ENCODE peak calls at places on chromosomes 5 and 9, in five cellular contexts. One of them, this sample, is unnamed.

GRCh38 chr9:130332384-130332926 is 66.9 kb downstream of the HMCN2 start:
- DNase-seq in coronary artery: no peak
- DNase-seq in CD8-positive, alpha-beta T cell: no peak
- DNase-seq in PC-3: no peak
- DNase-seq in IMR-90: no peak
- DNase-seq in this sample: no peak

GRCh38 chr5:1498623-1499416 is 24.9 kb downstream of the LPCAT1 start:
- DNase-seq in coronary artery: no peak
- DNase-seq in CD8-positive, alpha-beta T cell: no peak
- DNase-seq in PC-3: no peak
- DNase-seq in IMR-90: no peak
- DNase-seq in this sample: no peak

GRCh38 chr9:34032631-34033030 is 16.1 kb downstream of the UBAP2 start:
- DNase-seq in coronary artery: no peak
- DNase-seq in CD8-positive, alpha-beta T cell: no peak
- DNase-seq in PC-3: no peak
- DNase-seq in IMR-90: no peak
- DNase-seq in this sample: no peak

GRCh38 chr5:60036539-60036938 is 143.0 kb upstream of the PDE4D start:
- DNase-seq in coronary artery: no peak
- DNase-seq in CD8-positive, alpha-beta T cell: no peak
- DNase-seq in PC-3: no peak
- DNase-seq in IMR-90: no peak
- DNase-seq in this sample: no peak

GRCh38 chr9:76592105-76593010 is 133.4 kb downstream of the GCNT1 start:
- DNase-seq in coronary artery: no peak
- DNase-seq in CD8-positive, alpha-beta T cell: no peak
- DNase-seq in PC-3: no peak
- DNase-seq in IMR-90: no peak
- DNase-seq in this sample: no peak

GRCh38 chr5:159951387-159951786 is 35.1 kb downstream of the ADRA1B start:
- DNase-seq in coronary artery: no peak
- DNase-seq in CD8-positive, alpha-beta T cell: no peak
- DNase-seq in PC-3: no peak
- DNase-seq in IMR-90: peak; percentile 27
- DNase-seq in this sample: no peak

GRCh38 chr9:134899168-134899567 is 18.5 kb downstream of the FCN1 start:
- DNase-seq in coronary artery: no peak
- DNase-seq in CD8-positive, alpha-beta T cell: no peak
- DNase-seq in PC-3: no peak
- DNase-seq in IMR-90: no peak
- DNase-seq in this sample: no peak

GRCh38 chr5:108276187-108276586 is 105.7 kb downstream of the FBXL17 start:
- DNase-seq in coronary artery: no peak
- DNase-seq in CD8-positive, alpha-beta T cell: no peak
- DNase-seq in PC-3: no peak
- DNase-seq in IMR-90: no peak
- DNase-seq in this sample: no peak

GRCh38 chr5:168734657-168735344 is 155.6 kb upstream of the PANK3 start:
- DNase-seq in coronary artery: peak; percentile 91
- DNase-seq in CD8-positive, alpha-beta T cell: no peak
- DNase-seq in PC-3: no peak
- DNase-seq in IMR-90: peak; percentile 11
- DNase-seq in this sample: no peak

GRCh38 chr9:69527454-69527853 is 144.7 kb downstream of the APBA1 start:
- DNase-seq in coronary artery: no peak
- DNase-seq in CD8-positive, alpha-beta T cell: no peak
- DNase-seq in PC-3: no peak
- DNase-seq in IMR-90: no peak
- DNase-seq in this sample: no peak

GRCh38 chr9:96379461-96379860 is 4.0 kb downstream of the SLC35D2 start:
- DNase-seq in coronary artery: no peak
- DNase-seq in CD8-positive, alpha-beta T cell: no peak
- DNase-seq in PC-3: no peak
- DNase-seq in IMR-90: peak; percentile 86
- DNase-seq in this sample: no peak

GRCh38 chr9:29203216-29203930 is 1630.1 kb upstream of the C9orf72 start:
- DNase-seq in coronary artery: no peak
- DNase-seq in CD8-positive, alpha-beta T cell: no peak
- DNase-seq in PC-3: peak; percentile 44
- DNase-seq in IMR-90: no peak
- DNase-seq in this sample: no peak

GRCh38 chr9:22469928-22470544 is 23.4 kb downstream of the DMRTA1 start:
- DNase-seq in coronary artery: no peak
- DNase-seq in CD8-positive, alpha-beta T cell: no peak
- DNase-seq in PC-3: peak; percentile 86
- DNase-seq in IMR-90: peak; percentile 13
- DNase-seq in this sample: no peak

GRCh38 chr5:127536687-127537086 is 19.2 kb downstream of the PRRC1 start:
- DNase-seq in coronary artery: no peak
- DNase-seq in CD8-positive, alpha-beta T cell: no peak
- DNase-seq in PC-3: peak; percentile 25
- DNase-seq in IMR-90: peak; percentile 8
- DNase-seq in this sample: no peak

GRCh38 chr9:108933231-108933630 is 693 bp downstream of the ELP1 start:
- DNase-seq in coronary artery: no peak
- DNase-seq in CD8-positive, alpha-beta T cell: no peak
- DNase-seq in PC-3: no peak
- DNase-seq in IMR-90: peak; percentile 40
- DNase-seq in this sample: no peak

GRCh38 chr9:22097712-22098111 is 88.6 kb upstream of the CDKN2B start:
- DNase-seq in coronary artery: no peak
- DNase-seq in CD8-positive, alpha-beta T cell: no peak
- DNase-seq in PC-3: peak; percentile 30
- DNase-seq in IMR-90: peak; percentile 88
- DNase-seq in this sample: no peak

GRCh38 chr5:132268698-132269551 is 11.4 kb downstream of the PDLIM4 start:
- DNase-seq in coronary artery: peak; percentile 75
- DNase-seq in CD8-positive, alpha-beta T cell: no peak
- DNase-seq in PC-3: no peak
- DNase-seq in IMR-90: peak; percentile 76
- DNase-seq in this sample: peak; percentile 59

GRCh38 chr5:173774212-173774850 is 113.8 kb upstream of the CPEB4 start:
- DNase-seq in coronary artery: no peak
- DNase-seq in CD8-positive, alpha-beta T cell: no peak
- DNase-seq in PC-3: no peak
- DNase-seq in IMR-90: no peak
- DNase-seq in this sample: no peak

GRCh38 chr5:142293486-142293885 is 31.3 kb downstream of the SPRY4 start:
- DNase-seq in coronary artery: no peak
- DNase-seq in CD8-positive, alpha-beta T cell: no peak
- DNase-seq in PC-3: peak; percentile 47
- DNase-seq in IMR-90: peak; percentile 71
- DNase-seq in this sample: no peak

GRCh38 chr5:101843055-101843454 is 453.0 kb downstream of the SLCO4C1 start:
- DNase-seq in coronary artery: no peak
- DNase-seq in CD8-positive, alpha-beta T cell: no peak
- DNase-seq in PC-3: no peak
- DNase-seq in IMR-90: no peak
- DNase-seq in this sample: no peak

GRCh38 chr5:994821-995220 is 13.8 kb upstream of the NKD2 start:
- DNase-seq in coronary artery: no peak
- DNase-seq in CD8-positive, alpha-beta T cell: no peak
- DNase-seq in PC-3: no peak
- DNase-seq in IMR-90: no peak
- DNase-seq in this sample: peak; percentile 46

GRCh38 chr5:154110781-154111180 is 72.0 kb downstream of the MFAP3 start:
- DNase-seq in coronary artery: no peak
- DNase-seq in CD8-positive, alpha-beta T cell: no peak
- DNase-seq in PC-3: peak; percentile 61
- DNase-seq in IMR-90: peak; percentile 33
- DNase-seq in this sample: no peak

GRCh38 chr9:120366646-120367019 is 213.3 kb downstream of the CDK5RAP2 start:
- DNase-seq in coronary artery: no peak
- DNase-seq in CD8-positive, alpha-beta T cell: no peak
- DNase-seq in PC-3: peak; percentile 76
- DNase-seq in IMR-90: peak; percentile 91
- DNase-seq in this sample: peak; percentile 32

GRCh38 chr9:99353408-99353807 is 131.3 kb downstream of the SEC61B start:
- DNase-seq in coronary artery: no peak
- DNase-seq in CD8-positive, alpha-beta T cell: no peak
- DNase-seq in PC-3: peak; percentile 40
- DNase-seq in IMR-90: peak; percentile 98
- DNase-seq in this sample: no peak

GRCh38 chr5:18270635-18271338 is 636.5 kb downstream of the TAF11L14 start:
- DNase-seq in coronary artery: no peak
- DNase-seq in CD8-positive, alpha-beta T cell: no peak
- DNase-seq in PC-3: peak; percentile 23
- DNase-seq in IMR-90: no peak
- DNase-seq in this sample: no peak
- TF ChIP-seq CTCF in coronary artery: no peak
- TF ChIP-seq CTCF in CD8-positive, alpha-beta T cell: no peak
- TF ChIP-seq CTCF in PC-3: no peak
- TF ChIP-seq CTCF in IMR-90: no peak
- TF ChIP-seq CTCF in this sample: no peak

GRCh38 chr5:134247411-134247810 is 21.5 kb upstream of the PPP2CA start:
- DNase-seq in coronary artery: no peak
- DNase-seq in CD8-positive, alpha-beta T cell: no peak
- DNase-seq in PC-3: peak; percentile 91
- DNase-seq in IMR-90: peak; percentile 96
- DNase-seq in this sample: no peak
- H3K27ac ChIP-seq in coronary artery: no peak overlapping the region
- H3K27ac ChIP-seq in CD8-positive, alpha-beta T cell: no peak overlapping the region
- H3K27ac ChIP-seq in PC-3: peak overlapping the region; percentile 87
- H3K27ac ChIP-seq in IMR-90: no peak overlapping the region
- H3K27ac ChIP-seq in this sample: no peak overlapping the region

GRCh38 chr5:129461816-129462396 is 1.8 kb downstream of the ADAMTS19 start:
- DNase-seq in coronary artery: no peak
- DNase-seq in CD8-positive, alpha-beta T cell: no peak
- DNase-seq in PC-3: no peak
- DNase-seq in IMR-90: no peak
- DNase-seq in this sample: no peak

GRCh38 chr5:129459485-129460120 is 495 bp upstream of the ADAMTS19 start:
- DNase-seq in coronary artery: no peak
- DNase-seq in CD8-positive, alpha-beta T cell: no peak
- DNase-seq in PC-3: no peak
- DNase-seq in IMR-90: peak; percentile 4
- DNase-seq in this sample: no peak

GRCh38 chr5:129460121-129460950 is at the start of gene ADAMTS19:
- DNase-seq in coronary artery: no peak
- DNase-seq in CD8-positive, alpha-beta T cell: no peak
- DNase-seq in PC-3: peak; percentile 21
- DNase-seq in IMR-90: peak; percentile 21
- DNase-seq in this sample: peak; percentile 81

GRCh38 chr5:129465945-129466344 is 5.8 kb downstream of the ADAMTS19 start:
- DNase-seq in coronary artery: no peak
- DNase-seq in CD8-positive, alpha-beta T cell: no peak
- DNase-seq in PC-3: no peak
- DNase-seq in IMR-90: no peak
- DNase-seq in this sample: no peak

DNA sequence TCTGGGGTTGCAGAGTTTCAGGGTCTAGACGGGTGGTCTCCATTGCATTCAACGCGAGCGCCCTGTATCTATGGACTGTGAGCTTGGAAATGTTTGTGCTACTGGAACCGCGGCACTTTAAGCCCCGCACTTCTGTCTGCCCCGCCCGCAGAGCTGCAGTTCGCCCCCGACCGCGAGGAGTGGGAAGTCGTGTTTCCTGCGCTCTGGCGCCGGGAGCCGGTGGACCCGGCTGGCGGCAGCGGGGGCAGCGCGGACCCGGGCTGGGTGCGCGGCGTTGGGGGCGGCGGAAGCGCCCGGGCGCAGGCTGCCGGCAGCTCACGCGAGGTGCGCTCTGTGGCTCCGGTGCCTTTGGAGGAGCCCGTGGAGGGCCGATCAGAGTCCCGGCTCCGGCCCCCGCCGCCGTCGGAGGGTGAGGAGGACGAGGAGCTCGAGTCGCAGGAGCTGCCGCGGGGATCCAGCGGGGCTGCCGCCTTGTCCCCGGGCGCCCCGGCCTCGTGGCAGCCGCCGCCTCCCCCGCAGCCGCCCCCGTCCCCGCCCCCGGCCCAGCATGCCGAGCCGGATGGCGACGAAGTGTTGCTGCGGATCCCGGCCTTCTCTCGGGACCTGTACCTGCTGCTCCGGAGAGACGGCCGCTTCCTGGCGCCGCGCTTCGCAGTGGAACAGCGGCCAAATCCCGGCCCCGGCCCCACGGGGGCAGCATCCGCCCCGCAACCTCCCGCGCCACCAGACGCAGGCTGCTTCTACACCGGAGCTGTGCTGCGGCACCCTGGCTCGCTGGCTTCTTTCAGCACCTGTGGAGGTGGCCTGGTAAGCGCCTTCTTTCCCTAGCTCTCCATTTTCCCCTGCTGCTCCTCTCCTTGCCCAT is 1.1 kb downstream of the ADAMTS19 start:
- DNase-seq in coronary artery: no peak
- DNase-seq in CD8-positive, alpha-beta T cell: no peak
- DNase-seq in PC-3: peak; percentile 15
- DNase-seq in IMR-90: no peak
- DNase-seq in this sample: no peak
- TF ChIP-seq CTCF in coronary artery: no peak
- TF ChIP-seq CTCF in CD8-positive, alpha-beta T cell: no peak
- TF ChIP-seq CTCF in PC-3: peak; percentile 32
- TF ChIP-seq CTCF in IMR-90: no peak
- TF ChIP-seq CTCF in this sample: no peak

GRCh38 chr5:129716235-129717030 is 31.5 kb upstream of the MINAR2 start:
- DNase-seq in coronary artery: no peak
- DNase-seq in CD8-positive, alpha-beta T cell: no peak
- DNase-seq in PC-3: no peak
- DNase-seq in IMR-90: no peak
- DNase-seq in this sample: no peak
- H3K27ac ChIP-seq in coronary artery: no peak overlapping the region
- H3K27ac ChIP-seq in CD8-positive, alpha-beta T cell: no peak overlapping the region
- H3K27ac ChIP-seq in PC-3: no peak overlapping the region
- H3K27ac ChIP-seq in IMR-90: no peak overlapping the region
- H3K27ac ChIP-seq in this sample: no peak overlapping the region

GRCh38 chr5:55923177-55923872 is 71.4 kb downstream of the IL6ST start:
- DNase-seq in coronary artery: peak; percentile 68
- DNase-seq in CD8-positive, alpha-beta T cell: peak; percentile 25
- DNase-seq in PC-3: peak; percentile 46
- DNase-seq in IMR-90: no peak
- DNase-seq in this sample: no peak

GRCh38 chr5:55918097-55919035 is 67.2 kb downstream of the IL31RA start:
- DNase-seq in coronary artery: peak; percentile 43
- DNase-seq in CD8-positive, alpha-beta T cell: no peak
- DNase-seq in PC-3: no peak
- DNase-seq in IMR-90: no peak
- DNase-seq in this sample: no peak

GRCh38 chr5:55919625-55920024 is 68.5 kb downstream of the IL31RA start:
- DNase-seq in coronary artery: peak; percentile 33
- DNase-seq in CD8-positive, alpha-beta T cell: no peak
- DNase-seq in PC-3: no peak
- DNase-seq in IMR-90: no peak
- DNase-seq in this sample: no peak

GRCh38 chr5:55921617-55922016 is 70.5 kb downstream of the IL31RA start:
- DNase-seq in coronary artery: no peak
- DNase-seq in CD8-positive, alpha-beta T cell: no peak
- DNase-seq in PC-3: no peak
- DNase-seq in IMR-90: no peak
- DNase-seq in this sample: no peak

GRCh38 chr5:55920784-55921183 is 69.6 kb downstream of the IL31RA start:
- DNase-seq in coronary artery: no peak
- DNase-seq in CD8-positive, alpha-beta T cell: no peak
- DNase-seq in PC-3: peak; percentile 29
- DNase-seq in IMR-90: no peak
- DNase-seq in this sample: no peak
- TF ChIP-seq CTCF in coronary artery: no peak
- TF ChIP-seq CTCF in CD8-positive, alpha-beta T cell: no peak
- TF ChIP-seq CTCF in PC-3: peak; percentile 60
- TF ChIP-seq CTCF in IMR-90: peak; percentile 52
- TF ChIP-seq CTCF in this sample: no peak